ENCODE peak calls at places on chromosomes 4 and X, in seven cellular contexts. N, S, A, X, I, D and B are unnamed samples.

GRCh38 chr4:165720411-165721082 is 152.5 kb upstream of the TLL1 start:
- DNase-seq in N (no peak), S (no peak), A (no peak), X (no peak), I (no peak), D (no peak), B (no peak)

GRCh38 chr4:22391548-22391947 is 124.3 kb downstream of the ADGRA3 start:
- DNase-seq in N (no peak), S (no peak), A (no peak), X (no peak), I (no peak), D (no peak), B (no peak)

GRCh38 chrX:54484666-54485065 is 11.4 kb downstream of the FGD1 start:
- DNase-seq in N (no peak), S (no peak), A (no peak), X (no peak), I (no peak), D (no peak), B (peak)

GRCh38 chr4:116005806-116006088 is 892.3 kb upstream of the NDST4 start:
- DNase-seq in N (no peak), S (no peak), A (no peak), X (no peak), I (no peak), D (no peak), B (no peak)

GRCh38 chrX:47612418-47612817 is 7.2 kb downstream of the SYN1 start:
- DNase-seq in N (no peak), S (no peak), A (no peak), X (no peak), I (no peak), D (no peak), B (no peak)

GRCh38 chr4:7582313-7583096 is 147.8 kb upstream of the PSAPL1 start:
- DNase-seq in N (no peak), S (no peak), A (no peak), X (no peak), I (no peak), D (no peak), B (no peak)

GRCh38 chrX:150569155-150569477 is 695 bp downstream of the MTM1 start:
- DNase-seq in N (peak), S (no peak), A (no peak), X (no peak), I (peak), D (no peak), B (no peak)

GRCh38 chrX:14352511-14352910 is 176.8 kb upstream of the GLRA2 start:
- DNase-seq in N (no peak), S (no peak), A (no peak), X (no peak), I (no peak), D (no peak), B (no peak)

GRCh38 chr4:54337007-54337406 is 107.9 kb downstream of the PDGFRA start:
- DNase-seq in N (no peak), S (no peak), A (no peak), X (no peak), I (no peak), D (no peak), B (no peak)

GRCh38 chr4:6322761-6323566 is 53.3 kb downstream of the WFS1 start:
- DNase-seq in N (no peak), S (no peak), A (no peak), X (peak), I (no peak), D (no peak), B (no peak)

GRCh38 chr4:138410266-138410665 is 168.1 kb upstream of the SLC7A11 start:
- DNase-seq in N (no peak), S (peak), A (no peak), X (no peak), I (no peak), D (no peak), B (no peak)

GRCh38 chrX:153573999-153574398 is 24.9 kb downstream of the CCNQ start:
- DNase-seq in N (no peak), S (no peak), A (no peak), X (no peak), I (no peak), D (no peak), B (no peak)

GRCh38 chr4:165440415-165440882 is 61.6 kb downstream of the CPE start:
- DNase-seq in N (no peak), S (no peak), A (peak), X (peak), I (no peak), D (no peak), B (no peak)

GRCh38 chrX:75786290-75786689 is 1.2 kb upstream of the MAGEE2 start:
- DNase-seq in N (no peak), S (no peak), A (no peak), X (no peak), I (no peak), D (no peak), B (no peak)

GRCh38 chrX:112450810-112451209 is 228.9 kb downstream of the LHFPL1 start:
- DNase-seq in N (no peak), S (no peak), A (no peak), X (no peak), I (no peak), D (no peak), B (no peak)

GRCh38 chr4:86825511-86825910 is 23.7 kb downstream of the SLC10A6 start:
- DNase-seq in N (no peak), S (no peak), A (no peak), X (no peak), I (no peak), D (no peak), B (no peak)

GRCh38 chr4:44661940-44662622 is 10.7 kb upstream of the YIPF7 start:
- DNase-seq in N (no peak), S (no peak), A (no peak), X (peak), I (no peak), D (no peak), B (no peak)

GRCh38 chr4:118939169-118939779 is 50.6 kb downstream of the SYNPO2 start:
- DNase-seq in N (no peak), S (no peak), A (no peak), X (no peak), I (no peak), D (no peak), B (no peak)

GRCh38 chr4:168560184-168560834 is 63.5 kb downstream of the PALLD start:
- DNase-seq in N (no peak), S (no peak), A (no peak), X (no peak), I (no peak), D (no peak), B (no peak)

GRCh38 chr4:87559090-87559837 is 30.1 kb upstream of the SPARCL1 start:
- DNase-seq in N (peak), S (no peak), A (no peak), X (no peak), I (no peak), D (no peak), B (peak)

GRCh38 chr4:105417624-105418023 is 56.2 kb downstream of the PPA2 start:
- DNase-seq in N (no peak), S (no peak), A (no peak), X (peak), I (no peak), D (no peak), B (no peak)

GRCh38 chr4:137819964-137820383 is 287.7 kb upstream of the PCDH18 start:
- DNase-seq in N (no peak), S (no peak), A (peak), X (peak), I (no peak), D (peak), B (peak)

GRCh38 chrX:100659431-100660137 is 15.6 kb downstream of the SRPX2 start:
- DNase-seq in N (peak), S (no peak), A (no peak), X (no peak), I (no peak), D (no peak), B (no peak)

GRCh38 chrX:118216488-118216887 is 99.9 kb upstream of the KLHL13 start:
- DNase-seq in N (peak), S (no peak), A (no peak), X (no peak), I (no peak), D (no peak), B (no peak)

GRCh38 chrX:13168276-13168675 is 123.9 kb upstream of the FAM9C start:
- DNase-seq in N (no peak), S (no peak), A (no peak), X (no peak), I (no peak), D (no peak), B (no peak)

GRCh38 chrX:152843852-152844251 is 13.0 kb downstream of the NSDHL start:
- DNase-seq in N (no peak), S (no peak), A (no peak), X (no peak), I (no peak), D (no peak), B (no peak)

GRCh38 chr4:153205028-153205648 is 895 bp downstream of the TRIM2 start:
- DNase-seq in N (peak), S (no peak), A (no peak), X (peak), I (no peak), D (no peak), B (peak)

GRCh38 chrX:72079607-72080006 is 52.1 kb downstream of the RTL5 start:
- DNase-seq in N (no peak), S (peak), A (no peak), X (no peak), I (no peak), D (no peak), B (no peak)

GRCh38 chr4:139209470-139210063 is 32.5 kb upstream of the ELF2 start:
- DNase-seq in N (no peak), S (no peak), A (no peak), X (no peak), I (no peak), D (no peak), B (no peak)

GRCh38 chr4:150152764-150153163 is 74.5 kb downstream of the DCLK2 start:
- DNase-seq in N (no peak), S (no peak), A (no peak), X (no peak), I (no peak), D (no peak), B (no peak)

GRCh38 chr4:87532109-87532508 is 2.9 kb upstream of the SPARCL1 start:
- DNase-seq in N (no peak), S (no peak), A (no peak), X (no peak), I (no peak), D (no peak), B (no peak)

GRCh38 chr4:100722133-100722532 is 204.3 kb upstream of the EMCN start:
- DNase-seq in N (no peak), S (no peak), A (no peak), X (no peak), I (no peak), D (no peak), B (no peak)

GRCh38 chrX:153622661-153623309 is 23.8 kb upstream of the CCNQ start:
- DNase-seq in N (no peak), S (no peak), A (no peak), X (peak), I (no peak), D (no peak), B (no peak)

GRCh38 chrX:14964500-14964899 is 91.3 kb downstream of the MOSPD2 start:
- DNase-seq in N (no peak), S (no peak), A (no peak), X (no peak), I (no peak), D (no peak), B (no peak)

GRCh38 chrX:20218809-20219505 is 47.8 kb downstream of the RPS6KA3 start:
- DNase-seq in N (no peak), S (peak), A (no peak), X (no peak), I (no peak), D (peak), B (no peak)

GRCh38 chr4:170672571-170672970 is 582.8 kb upstream of the AADAT start:
- DNase-seq in N (no peak), S (no peak), A (peak), X (no peak), I (no peak), D (peak), B (no peak)